ENCODE peak calls at places on chromosomes 3 and 15, in seven cellular contexts. E, V, A, J, H, Q and S are unnamed samples.
A peak's percentile ranks its signal among the peaks of the same experiment; 100 is the strongest.

GRCh38 chr3:79521221-79521848 is 246.5 kb downstream of the ROBO1 start:
- DNase-seq in J (peak; percentile 39), E (no peak), V (no peak), A (no peak), Q (peak; percentile 56), H (peak; percentile 62), S (peak; percentile 17)

GRCh38 chr3:117510396-117510795 is 800.8 kb downstream of the TUSC7 start:
- DNase-seq in Q (no peak), H (peak; percentile 3), A (no peak), J (peak; percentile 21), E (no peak), V (no peak), S (peak; percentile 9)

GRCh38 chr3:63390831-63391230 is 112.7 kb downstream of the SYNPR start:
- DNase-seq in E (no peak), H (no peak), J (peak; percentile 63), A (no peak), Q (peak; percentile 9), V (no peak), S (no peak)

GRCh38 chr15:64096486-64097431 is 977 bp downstream of the SNX1 start:
- DNase-seq in Q (peak; percentile 16), J (peak; percentile 43), A (no peak), E (no peak), H (peak; percentile 55), V (no peak), S (peak; percentile 14)

GRCh38 chr3:9399746-9400145 is 2.3 kb downstream of the SETD5 start:
- DNase-seq in J (peak; percentile 96), A (peak; percentile 71), V (no peak), E (no peak), H (peak; percentile 96), Q (peak; percentile 94), S (peak; percentile 82)

GRCh38 chr3:142853270-142854163 is 35.4 kb downstream of the PCOLCE2 start:
- DNase-seq in Q (peak; percentile 73), J (peak; percentile 68), E (no peak), V (no peak), A (no peak), H (peak; percentile 38), S (no peak)

GRCh38 chr3:171672124-171672523 is 138.2 kb downstream of the PLD1 start:
- DNase-seq in H (no peak), J (no peak), A (no peak), V (no peak), Q (no peak), E (no peak), S (no peak)

GRCh38 chr3:128942161-128942952 is 51.5 kb downstream of the CFAP92 start:
- DNase-seq in V (no peak), J (no peak), A (no peak), H (no peak), E (no peak), Q (no peak), S (no peak)

GRCh38 chr3:64627471-64628321 is 60.1 kb downstream of the ADAMTS9 start:
- DNase-seq in J (peak; percentile 20), V (no peak), Q (no peak), H (no peak), A (no peak), E (no peak), S (no peak)

GRCh38 chr15:39515765-39516164 is 65.1 kb upstream of the THBS1 start:
- DNase-seq in Q (no peak), V (no peak), E (no peak), H (no peak), J (no peak), A (no peak), S (no peak)

GRCh38 chr3:189809583-189809982 is 178.4 kb downstream of the TP63 start:
- DNase-seq in E (no peak), Q (no peak), H (no peak), V (no peak), J (no peak), A (no peak), S (no peak)

GRCh38 chr3:108089544-108089943 is 1.3 kb downstream of the CD47 start:
- DNase-seq in J (peak; percentile 19), H (peak; percentile 11), A (no peak), Q (no peak), E (no peak), V (no peak), S (no peak)

GRCh38 chr3:117524890-117525289 is 815.3 kb downstream of the TUSC7 start:
- DNase-seq in Q (peak; percentile 53), H (peak; percentile 52), J (peak; percentile 68), E (no peak), A (no peak), V (no peak), S (no peak)

GRCh38 chr15:67063689-67064606 is 1.5 kb upstream of the SMAD3 start:
- DNase-seq in E (no peak), J (no peak), A (no peak), Q (no peak), V (no peak), H (no peak), S (no peak)